ENCODE peak calls at places on chromosome 15, in six cellular contexts. E, V, Z, O, L and T are unnamed samples.
A peak's percentile ranks its signal among the peaks of the same experiment; 100 is the strongest.

GRCh38 chr15:60120100-60120499 is 116.0 kb downstream of the FOXB1 start:
- DNase-seq in Z (no peak), O (no peak), V (no peak), L (peak; percentile 66), E (no peak), T (no peak)

GRCh38 chr15:42156266-42156922 is at the start of gene PLA2G4F:
- DNase-seq in E (no peak), Z (no peak), O (no peak), V (no peak), L (no peak), T (no peak)

GRCh38 chr15:79973445-79974180 is 2.6 kb upstream of the BCL2A1 start:
- DNase-seq in L (no peak), E (no peak), O (no peak), Z (no peak), V (no peak), T (no peak)

GRCh38 chr15:79535536-79535935 is 103.4 kb downstream of the MINAR1 start:
- DNase-seq in V (no peak), L (no peak), O (no peak), Z (no peak), E (no peak), T (no peak)

GRCh38 chr15:78146437-78147154 is 2.6 kb upstream of the IDH3A start:
- DNase-seq in Z (no peak), O (no peak), V (no peak), E (no peak), L (no peak), T (no peak)

GRCh38 chr15:33612721-33613304 is 302.0 kb downstream of the RYR3 start:
- DNase-seq in O (no peak), L (no peak), Z (no peak), E (no peak), V (no peak), T (no peak)

GRCh38 chr15:77346637-77347036 is 73.3 kb downstream of the PEAK1 start:
- DNase-seq in V (no peak), Z (no peak), L (no peak), E (no peak), O (no peak), T (no peak)

GRCh38 chr15:101597360-101597928 is 54.7 kb downstream of the TM2D3 start:
- DNase-seq in Z (no peak), O (no peak), L (no peak), E (peak; percentile 20), V (no peak), T (no peak)